ENCODE peak calls at places on chromosomes 2 and 18, in nine cellular contexts. R is HTR-8/SVneo; B is erythroblast; Y is ACHN; T is NCI-H1417; I is activated gamma-delta T cell treated with Interleukin-2 at 50 U/mL for 16 hours; A is cardiac fibroblast; S is activated naive CD4-positive, alpha-beta T cell treated with anti-CD3 and anti-CD28 coated beads, Interleukin-2, amount 50 U/mL, for 16 hours; X is LHCN-M2. G is an unnamed sample.

GRCh38 chr2:54454922-54455583 is 1.1 kb upstream of the SPTBN1 start:
- DNase-seq in B (no peak), R (no peak), S (no peak), X (no peak), Y (peak), T (peak), A (no peak), I (no peak), G (no peak)

GRCh38 chr2:239348563-239349447 is 52.0 kb downstream of the HDAC4 start:
- DNase-seq in X (no peak), A (no peak), R (no peak), S (no peak), T (no peak), Y (no peak), B (no peak), I (no peak), G (no peak)

GRCh38 chr2:230423851-230424458 is 8.0 kb downstream of the SP100 start:
- DNase-seq in T (no peak), R (no peak), I (no peak), A (peak), Y (no peak), S (no peak), B (no peak), X (peak), G (no peak)

GRCh38 chr2:10446631-10447030 is 1.5 kb downstream of the ODC1 start:
- DNase-seq in S (no peak), X (no peak), T (no peak), A (no peak), I (no peak), R (no peak), B (no peak), Y (no peak), G (no peak)

GRCh38 chr18:5031216-5031615 is 165.8 kb downstream of the AKAIN1 start:
- DNase-seq in I (no peak), S (no peak), Y (no peak), A (no peak), B (no peak), X (no peak), T (no peak), R (no peak), G (no peak)

GRCh38 chr2:149040451-149040850 is 2.0 kb downstream of the LYPD6B start:
- DNase-seq in R (no peak), B (peak), Y (peak), S (peak), T (no peak), X (no peak), A (peak), I (peak), G (no peak)

GRCh38 chr2:239674101-239674980 is 273.5 kb upstream of the HDAC4 start:
- DNase-seq in B (no peak), Y (no peak), R (no peak), I (no peak), A (no peak), T (no peak), X (no peak), S (no peak), G (no peak)

GRCh38 chr2:121529439-121530209 is 1.1 kb upstream of the RNU4ATAC start:
- DNase-seq in A (peak), S (peak), Y (peak), I (no peak), B (peak), T (peak), X (peak), R (peak), G (peak)

GRCh38 chr2:65922794-65923193 is 490.4 kb upstream of the SPRED2 start:
- DNase-seq in S (no peak), T (no peak), A (peak), I (no peak), X (no peak), B (no peak), R (no peak), Y (no peak), G (no peak)

GRCh38 chr18:33839452-33840225 is 261.6 kb downstream of the ASXL3 start:
- DNase-seq in I (no peak), Y (peak), X (peak), T (peak), A (peak), B (peak), S (no peak), R (no peak), G (no peak)

GRCh38 chr2:96159084-96159830 is 14.0 kb upstream of the DUSP2 start:
- DNase-seq in X (no peak), B (no peak), T (no peak), I (peak), S (peak), Y (no peak), R (no peak), A (no peak), G (no peak)

GRCh38 chr2:191705084-191705483 is 27.1 kb downstream of the NABP1 start:
- DNase-seq in A (no peak), Y (no peak), R (no peak), I (no peak), X (no peak), S (no peak), T (no peak), B (no peak), G (no peak)